ENCODE peak calls at places on chromosomes 6 and 20, in seven cellular contexts. O is tibial nerve; H is GM23338; G is naive thymus-derived CD4-positive, alpha-beta T cell; L is aorta; P is heart left ventricle; C is DND-41. U is an unnamed sample.

GRCh38 chr6:71393471-71393870 is 104.9 kb downstream of the OGFRL1 start:
- DNase-seq in O (no peak), H (no peak), G (no peak), L (no peak), P (no peak), C (no peak), U (no peak)

GRCh38 chr6:34155471-34156300 is 9.8 kb upstream of the GRM4 start:
- DNase-seq in O (no peak), H (no peak), G (no peak), L (peak; percentile 59), P (no peak), C (no peak), U (no peak)

GRCh38 chr6:168285456-168285855 is 34.1 kb downstream of the DACT2 start:
- DNase-seq in O (no peak), H (no peak), G (no peak), L (no peak), P (no peak), C (no peak), U (no peak)

GRCh38 chr6:5663256-5663655 is 343.5 kb downstream of the NRN1 start:
- DNase-seq in O (no peak), H (no peak), G (no peak), L (no peak), P (no peak), C (no peak), U (no peak)

GRCh38 chr20:31678389-31679356 is 41.0 kb downstream of the COX4I2 start:
- DNase-seq in O (no peak), H (peak; percentile 57), G (no peak), L (peak; percentile 39), P (no peak), C (peak; percentile 55), U (no peak)

GRCh38 chr20:36644032-36644712 is 1.8 kb downstream of the SLA2 start:
- DNase-seq in O (no peak), H (no peak), G (peak; percentile 54), L (peak; percentile 22), P (no peak), C (peak; percentile 62), U (no peak)

GRCh38 chr20:34629342-34629741 is 47.5 kb downstream of the PIGU start:
- DNase-seq in O (no peak), H (no peak), G (no peak), L (no peak), P (peak; percentile 68), C (no peak), U (no peak)

GRCh38 chr6:169247991-169248390 is 5.7 kb downstream of the THBS2 start:
- DNase-seq in O (no peak), H (no peak), G (no peak), L (no peak), P (no peak), C (no peak), U (no peak)

GRCh38 chr20:44664127-44664526 is 12.6 kb upstream of the ADA start:
- DNase-seq in O (no peak), H (no peak), G (no peak), L (no peak), P (no peak), C (no peak), U (no peak)

GRCh38 chr6:20416567-20417345 is 15.1 kb downstream of the E2F3 start:
- DNase-seq in O (no peak), H (no peak), G (no peak), L (no peak), P (no peak), C (no peak), U (no peak)

GRCh38 chr20:36975085-36975829 is 23.7 kb upstream of the SAMHD1 start:
- DNase-seq in O (no peak), H (no peak), G (peak; percentile 49), L (no peak), P (no peak), C (peak; percentile 78), U (no peak)

GRCh38 chr6:85472744-85473143 is 22.9 kb downstream of the NT5E start:
- DNase-seq in O (no peak), H (no peak), G (no peak), L (no peak), P (no peak), C (no peak), U (no peak)

GRCh38 chr6:55469829-55470438 is 109.1 kb downstream of the HMGCLL1 start:
- DNase-seq in O (no peak), H (no peak), G (no peak), L (no peak), P (peak; percentile 27), C (no peak), U (no peak)

GRCh38 chr20:62892348-62893304 is 31.0 kb upstream of the TCFL5 start:
- DNase-seq in O (no peak), H (no peak), G (no peak), L (no peak), P (no peak), C (no peak), U (no peak)

DNA sequence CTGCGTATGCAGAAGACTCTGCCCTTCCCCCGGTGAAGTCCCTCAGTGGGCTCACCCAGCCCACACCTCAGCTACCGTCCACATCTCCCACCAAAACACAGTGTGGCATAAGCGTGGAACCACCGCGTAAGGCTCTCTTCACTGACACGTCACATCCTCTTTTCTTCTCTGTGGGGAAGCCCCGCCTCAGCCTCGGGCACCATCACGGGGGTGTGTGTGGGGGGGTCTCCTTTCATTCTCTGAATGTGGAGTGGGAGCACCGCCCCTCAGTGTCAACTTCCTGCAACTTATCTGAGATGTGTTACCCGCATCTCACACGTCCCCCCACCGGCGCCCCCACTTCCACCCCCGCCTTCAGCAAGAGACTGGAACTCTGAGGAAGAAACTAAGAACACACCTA is 388.4 kb upstream of the JARID2 start:
- DNase-seq in O (no peak), H (no peak), G (peak; percentile 60), L (peak; percentile 76), P (peak; percentile 29), C (peak; percentile 12), U (no peak)
- H3K27ac ChIP-seq in O (no peak overlapping the region), H (no peak overlapping the region), G (peak overlapping the region; percentile 59), L (no peak overlapping the region), P (no peak overlapping the region), C (no peak overlapping the region), U (no peak overlapping the region)

GRCh38 chr6:154738561-154738961 is 5.3 kb downstream of the SCAF8 start:
- DNase-seq in O (no peak), H (peak; percentile 60), G (no peak), L (no peak), P (no peak), C (no peak), U (no peak)

GRCh38 chr6:154740658-154741057 is 7.4 kb downstream of the SCAF8 start:
- DNase-seq in O (no peak), H (no peak), G (no peak), L (no peak), P (no peak), C (no peak), U (no peak)

GRCh38 chr6:154733610-154734379 is 579 bp downstream of the SCAF8 start:
- DNase-seq in O (peak; percentile 91), H (peak; percentile 98), G (peak; percentile 94), L (peak; percentile 98), P (peak; percentile 97), C (peak; percentile 91), U (peak; percentile 40)

GRCh38 chr6:154736613-154737259 is 3.5 kb downstream of the SCAF8 start:
- DNase-seq in O (no peak), H (no peak), G (no peak), L (no peak), P (no peak), C (no peak), U (no peak)

DNA sequence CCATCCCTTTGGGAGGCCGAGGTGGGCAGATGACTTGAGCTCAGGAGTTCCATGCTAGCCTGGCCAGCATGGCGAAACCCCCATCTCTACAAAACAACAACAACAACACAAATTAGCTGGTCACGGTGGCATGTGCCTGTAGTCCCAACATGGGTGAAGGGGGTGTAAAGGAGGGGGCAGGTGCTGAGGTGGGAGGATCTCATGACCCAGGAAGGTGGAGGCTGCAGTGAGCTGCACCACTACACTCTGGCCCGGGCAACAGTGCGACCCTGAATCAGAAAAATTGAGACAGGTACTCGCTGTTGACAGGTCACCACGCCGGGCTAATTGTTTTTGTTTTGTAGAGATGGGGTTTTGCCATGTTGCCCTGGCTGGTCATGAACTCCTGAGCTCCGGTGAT is 4.2 kb downstream of the SCAF8 start:
- DNase-seq in O (no peak), H (no peak), G (no peak), L (no peak), P (no peak), C (no peak), U (no peak)
- H3K36me3 ChIP-seq in O (no peaks in the 10 kb centered on the region), H (no peaks in the 10 kb centered on the region), G (no peaks in the 10 kb centered on the region), L (no peaks in the 10 kb centered on the region), P (peaks cover 10% of the 10 kb centered on the region), C (peaks cover 42% of the 10 kb centered on the region), U (peaks cover 59% of the 10 kb centered on the region)

GRCh38 chr20:10710995-10711775 is 37.4 kb upstream of the JAG1 start:
- DNase-seq in O (no peak), H (no peak), G (no peak), L (no peak), P (no peak), C (no peak), U (no peak)
- H3K27ac ChIP-seq in O (peak overlapping the region; percentile 21), H (no peak overlapping the region), G (no peak overlapping the region), L (peak overlapping the region; percentile 14), P (no peak overlapping the region), C (no peak overlapping the region), U (no peak overlapping the region)

GRCh38 chr6:3785745-3786098 is 34.2 kb upstream of the PXDC1 start:
- DNase-seq in O (no peak), H (no peak), G (no peak), L (no peak), P (no peak), C (no peak), U (no peak)

GRCh38 chr6:3786131-3786530 is 34.6 kb upstream of the PXDC1 start:
- DNase-seq in O (no peak), H (no peak), G (no peak), L (no peak), P (no peak), C (no peak), U (no peak)

GRCh38 chr6:3784423-3784822 is 32.9 kb upstream of the PXDC1 start:
- DNase-seq in O (no peak), H (no peak), G (no peak), L (no peak), P (no peak), C (no peak), U (no peak)

GRCh38 chr6:3782876-3783832 is 31.6 kb upstream of the PXDC1 start:
- DNase-seq in O (no peak), H (no peak), G (no peak), L (no peak), P (no peak), C (no peak), U (no peak)

DNA sequence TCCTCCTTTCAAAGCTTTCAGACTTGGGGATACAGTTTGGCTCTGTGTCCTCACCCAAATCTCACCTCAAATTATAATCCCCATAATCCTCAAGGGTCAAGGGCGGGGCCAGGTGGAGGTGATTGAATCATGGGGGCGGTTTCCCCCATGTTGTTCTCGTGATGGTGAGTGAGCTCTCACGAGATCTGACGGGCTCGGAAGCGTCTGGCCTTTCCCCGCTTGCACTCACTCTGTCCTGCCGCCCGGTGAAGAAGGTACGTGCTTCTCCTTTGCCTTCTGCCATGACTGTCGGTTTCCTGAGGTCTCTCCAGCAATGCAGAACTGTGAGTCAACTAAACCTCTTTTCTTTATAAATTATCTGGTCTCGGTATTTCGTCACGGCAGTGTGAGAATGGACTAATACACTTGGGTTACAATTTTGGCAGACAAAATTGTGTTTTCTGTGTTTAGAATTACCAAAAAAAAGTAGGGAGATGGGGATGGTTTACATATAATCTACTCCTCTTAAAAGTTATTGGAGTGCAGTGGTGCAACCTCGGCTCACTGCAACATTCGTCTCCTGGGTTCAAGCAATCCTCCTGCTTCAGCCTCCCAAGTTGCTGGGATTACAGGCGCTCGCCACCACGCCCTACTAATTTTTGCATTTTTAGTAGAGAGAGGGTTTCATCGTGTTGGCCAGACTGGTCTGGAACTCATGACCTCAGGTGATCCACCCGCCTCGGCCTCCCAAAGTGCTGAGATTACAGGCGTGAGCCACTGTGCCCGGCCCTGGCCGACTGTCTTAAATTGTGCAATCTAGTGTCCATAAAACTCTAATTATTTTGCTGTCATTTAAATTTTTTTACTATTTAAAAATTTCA is 33.6 kb upstream of the PXDC1 start:
- DNase-seq in O (no peak), H (no peak), G (no peak), L (no peak), P (no peak), C (no peak), U (no peak)
- H3K36me3 ChIP-seq in O (no peaks in the 10 kb centered on the region), H (no peaks in the 10 kb centered on the region), G (no peaks in the 10 kb centered on the region), L (no peaks in the 10 kb centered on the region), P (no peaks in the 10 kb centered on the region), C (no peaks in the 10 kb centered on the region), U (no peaks in the 10 kb centered on the region)

U was measured in SK-N-MC.